ENCODE peak calls at places on chromosomes 12 and 14, in four cellular contexts. J, L, Z and I are unnamed samples.
A peak's percentile ranks its signal among the peaks of the same experiment; 100 is the strongest.

GRCh38 chr12:118063567-118064391 is 2.8 kb upstream of the WSB2 start:
- DNase-seq in L (no peak), Z (no peak), J (no peak), I (no peak)

GRCh38 chr14:65184032-65184764 is 81.9 kb upstream of the MAX start:
- DNase-seq in L (peak; percentile 44), J (peak; percentile 66), Z (no peak), I (no peak)

GRCh38 chr12:46209165-46209564 is 59.7 kb downstream of the SLC38A1 start:
- DNase-seq in Z (no peak), J (peak; percentile 36), L (no peak), I (no peak)

GRCh38 chr14:71703477-71703876 is 228.8 kb upstream of the RGS6 start:
- DNase-seq in L (no peak), Z (no peak), J (peak; percentile 83), I (no peak)

GRCh38 chr12:108008163-108008562 is 120.9 kb upstream of the WSCD2 start:
- DNase-seq in J (no peak), L (peak; percentile 2), Z (no peak), I (no peak)

GRCh38 chr12:69290545-69291277 is 51.3 kb downstream of the CPSF6 start:
- DNase-seq in L (peak; percentile 90), Z (peak; percentile 63), J (peak; percentile 69), I (peak; percentile 62)

GRCh38 chr14:57326253-57326652 is 57.5 kb downstream of the AP5M1 start:
- DNase-seq in L (peak; percentile 34), J (no peak), Z (no peak), I (no peak)

GRCh38 chr12:76810690-76811434 is 46.9 kb downstream of the ZDHHC17 start:
- DNase-seq in Z (no peak), L (no peak), J (no peak), I (no peak)

GRCh38 chr14:65241125-65241752 is 138.9 kb upstream of the MAX start:
- DNase-seq in Z (no peak), J (no peak), L (peak; percentile 58), I (no peak)

GRCh38 chr12:49777800-49778748 is 36.7 kb downstream of the TMBIM6 start:
- DNase-seq in L (peak; percentile 66), J (peak; percentile 20), Z (no peak), I (peak; percentile 72)

GRCh38 chr12:130076752-130077151 is 85.5 kb upstream of the FZD10 start:
- DNase-seq in J (no peak), Z (no peak), L (no peak), I (no peak)

GRCh38 chr12:112539221-112539620 is 120.5 kb downstream of the PTPN11 start:
- DNase-seq in Z (no peak), L (no peak), J (no peak), I (no peak)
- TF ChIP-seq CTCF in Z (no peak), L (no peak), J (no peak), I (no peak)

DNA sequence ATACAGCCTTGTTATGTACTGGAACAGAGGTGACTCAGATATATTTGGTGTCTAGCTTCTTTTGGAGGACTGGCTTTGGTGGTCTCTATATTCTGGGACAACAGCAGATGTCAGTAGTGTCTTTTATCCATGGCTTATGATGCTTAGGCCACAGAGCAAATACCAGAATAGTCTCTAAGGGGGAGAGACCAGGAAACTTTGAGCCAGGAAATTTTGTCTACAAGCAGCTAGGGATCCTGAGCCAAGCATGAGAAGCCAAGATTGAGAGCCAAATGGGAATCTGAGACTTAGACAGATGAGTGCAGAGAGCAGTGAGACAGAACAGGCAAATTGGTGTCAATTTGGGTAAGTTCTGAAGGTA is 28.4 kb upstream of the PTPRR start:
- DNase-seq in J (no peak), L (no peak), Z (no peak), I (no peak)
- TF ChIP-seq CTCF in J (no peak), L (no peak), Z (no peak), I (no peak)

GRCh38 chr12:93740721-93741120 is 63.5 kb downstream of the CRADD start:
- DNase-seq in Z (no peak), J (no peak), L (no peak), I (no peak)
- TF ChIP-seq CTCF in Z (no peak), J (no peak), L (no peak), I (no peak)

DNA sequence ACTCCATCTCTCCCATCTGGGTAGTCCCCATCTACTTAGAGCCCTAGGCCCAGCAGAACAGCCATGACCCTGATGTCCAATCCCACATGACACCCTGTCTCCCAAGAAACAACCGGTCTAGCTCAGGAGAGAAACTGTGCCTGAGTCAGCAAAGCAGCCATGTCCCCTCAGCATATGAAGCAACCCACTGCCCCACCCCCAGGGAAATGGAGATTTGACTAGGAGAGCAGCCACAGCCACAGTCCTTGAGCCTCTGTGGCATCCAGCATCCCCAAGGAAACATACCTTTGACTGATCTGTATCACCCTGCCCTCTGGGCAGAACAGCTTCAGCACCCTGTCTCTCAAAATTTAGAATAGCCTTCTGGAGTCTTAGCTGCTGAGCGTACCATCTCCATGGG is 641.9 kb upstream of the FBXO33 start:
- DNase-seq in Z (no peak), J (no peak), L (no peak), I (no peak)
- TF ChIP-seq CTCF in Z (no peak), J (no peak), L (no peak), I (no peak)

DNA sequence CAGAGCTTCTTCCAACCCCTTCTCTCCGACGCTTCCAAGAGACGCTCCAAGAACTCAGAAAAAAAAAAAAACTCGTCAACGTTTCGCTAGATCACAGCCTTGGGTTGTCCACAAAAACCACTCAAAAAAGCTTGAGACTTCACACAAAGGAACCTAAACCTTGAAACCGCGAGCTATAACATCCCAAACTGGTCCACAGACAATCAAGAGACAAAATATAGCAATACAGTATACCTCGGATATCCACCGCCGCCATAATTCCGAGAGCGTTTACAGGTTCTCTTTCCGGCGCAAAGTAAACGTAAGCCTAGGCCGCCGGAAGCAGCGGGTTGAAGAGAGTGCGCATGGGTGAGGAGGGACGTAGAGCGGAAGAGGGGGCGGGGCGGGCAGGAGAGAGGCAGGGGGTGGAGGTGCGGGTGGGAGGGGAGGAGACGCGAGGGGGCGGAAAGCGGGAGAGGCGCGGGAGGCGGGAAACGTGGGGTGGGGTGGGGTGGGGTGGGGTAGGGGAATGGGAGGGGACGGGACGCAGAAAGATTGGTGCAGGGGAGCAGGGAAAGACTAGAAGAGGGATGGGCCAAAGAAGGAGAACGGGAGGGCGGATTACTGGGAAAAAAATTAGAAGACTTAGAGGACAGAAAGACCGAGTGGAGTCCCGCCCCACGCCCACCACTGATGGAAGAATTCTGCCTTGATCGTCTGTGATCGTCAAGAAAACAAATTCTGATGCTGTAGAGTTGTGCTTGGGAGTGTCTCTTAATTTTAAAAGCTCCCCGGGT is at the start of gene MED6:
- DNase-seq in Z (peak; percentile 96), J (peak; percentile 89), L (peak; percentile 95), I (peak; percentile 97)
- TF ChIP-seq CTCF in Z (no peak), J (no peak), L (no peak), I (no peak)

GRCh38 chr14:20682127-20682434 is 2.3 kb upstream of the RNASE4 start:
- DNase-seq in Z (no peak), J (no peak), L (no peak), I (no peak)

GRCh38 chr14:20683896-20684661 is at the start of gene RNASE4:
- DNase-seq in Z (peak; percentile 90), L (peak; percentile 92), J (peak; percentile 91), I (peak; percentile 68)

GRCh38 chr14:20682435-20683124 is 1.8 kb upstream of the RNASE4 start:
- DNase-seq in L (peak; percentile 96), J (peak; percentile 95), Z (peak; percentile 94), I (peak; percentile 76)

GRCh38 chr14:20684662-20685456 is 499 bp downstream of the RNASE4 start:
- DNase-seq in L (no peak), Z (peak; percentile 62), J (peak; percentile 70), I (peak; percentile 34)

GRCh38 chr14:20683125-20683895 is 1.1 kb upstream of the RNASE4 start:
- DNase-seq in Z (peak; percentile 83), J (peak; percentile 88), L (peak; percentile 95), I (peak; percentile 39)
- TF ChIP-seq CTCF in Z (no peak), J (no peak), L (no peak), I (no peak)

DNA sequence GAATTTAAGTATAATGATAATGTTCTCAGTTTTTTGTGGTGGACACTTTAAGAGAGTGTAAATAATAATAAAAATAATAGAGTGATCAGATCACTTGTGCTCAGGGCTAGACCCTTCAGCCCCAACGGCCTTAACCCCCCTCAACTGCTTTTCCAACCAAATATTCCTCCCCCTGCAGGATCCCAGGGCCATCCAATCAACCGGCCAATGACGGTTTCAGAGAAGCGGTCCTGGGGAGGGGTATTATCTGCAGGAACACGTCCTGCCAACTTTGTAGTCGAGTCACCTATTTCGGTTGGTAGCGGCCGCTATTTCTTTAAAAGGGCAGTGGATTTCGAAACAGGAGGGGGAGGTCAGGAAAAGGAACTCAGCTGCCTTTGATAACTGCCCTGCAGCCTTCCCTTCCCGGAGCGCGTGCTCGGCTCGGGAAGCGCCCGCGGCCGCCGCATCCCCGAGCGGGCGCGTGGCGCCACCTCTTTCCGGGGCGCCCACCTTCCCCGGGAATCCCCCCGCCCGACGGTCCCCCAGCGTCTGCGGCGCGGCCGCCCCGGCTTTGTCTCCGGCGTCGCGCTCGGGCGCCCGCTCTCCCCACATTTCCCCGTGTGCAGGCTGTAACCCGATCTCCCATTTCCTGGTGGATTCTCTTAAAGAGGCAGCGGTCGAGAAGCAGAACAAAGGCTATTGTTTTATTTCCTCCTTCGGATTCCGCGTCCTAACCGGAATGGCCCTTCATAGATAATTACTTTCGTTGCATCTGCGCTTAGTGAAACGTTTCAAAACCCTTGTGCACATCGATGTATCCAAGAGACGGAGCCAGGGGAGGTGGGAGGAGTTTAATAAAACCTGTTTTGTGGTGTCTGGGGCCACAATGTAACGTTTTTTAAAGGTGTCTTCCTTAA is 711 bp upstream of the ETV6 start:
- DNase-seq in J (peak; percentile 88), Z (peak; percentile 75), L (peak; percentile 91), I (peak; percentile 80)
- TF ChIP-seq CTCF in J (no peak), Z (no peak), L (no peak), I (no peak)

DNA sequence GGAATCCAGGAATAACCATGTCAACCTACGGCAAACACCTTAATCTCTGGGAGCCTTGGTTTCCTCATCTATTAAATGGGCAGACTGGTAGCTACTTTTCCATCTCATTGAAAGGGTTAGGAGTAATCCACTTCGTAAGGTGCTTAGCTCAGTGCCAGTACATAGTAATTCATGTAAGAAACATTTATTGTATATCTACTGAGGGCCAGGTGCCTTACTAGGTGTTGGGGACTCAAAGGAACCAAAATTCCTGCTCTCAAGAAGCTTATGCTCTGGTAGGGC is 152.6 kb downstream of the ZFP36L1 start:
- DNase-seq in Z (no peak), L (no peak), J (no peak), I (no peak)
- TF ChIP-seq CTCF in Z (no peak), L (no peak), J (no peak), I (no peak)

DNA sequence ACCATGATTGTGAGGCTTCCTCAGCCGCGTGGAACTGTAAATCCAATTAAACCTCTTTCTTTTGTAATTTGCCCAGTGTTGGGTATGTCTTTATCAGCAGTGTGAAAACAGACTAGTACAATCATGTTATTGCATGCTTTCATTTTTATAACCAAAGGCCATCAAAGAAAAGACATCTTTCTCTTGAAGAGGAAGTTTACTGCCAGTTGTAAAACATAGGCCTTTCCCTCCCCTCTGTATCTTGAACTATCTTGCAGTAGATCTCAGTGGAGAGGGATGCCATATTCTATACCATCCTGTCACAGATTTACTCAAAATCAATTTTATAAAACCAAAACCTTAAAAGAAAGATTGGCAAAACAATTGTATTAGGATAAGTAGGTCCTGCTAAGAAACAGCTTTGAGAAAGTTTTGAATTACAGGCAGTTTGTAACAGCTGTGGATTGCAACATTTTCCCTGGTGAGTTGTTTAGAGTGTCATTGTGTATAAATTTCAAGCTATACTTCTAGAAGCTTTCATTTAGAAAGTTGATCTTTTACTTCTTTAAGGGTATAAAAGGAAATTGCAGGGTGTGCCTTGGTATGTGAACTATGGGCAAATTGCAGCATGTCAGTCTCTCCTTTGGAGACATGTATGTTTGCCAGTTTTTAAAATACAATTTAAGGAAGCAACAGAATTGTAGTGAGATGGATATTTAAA is 128.1 kb downstream of the ATP23 start:
- DNase-seq in Z (no peak), J (peak; percentile 25), L (no peak), I (no peak)
- TF ChIP-seq CTCF in Z (no peak), J (no peak), L (no peak), I (no peak)

GRCh38 chr14:32967421-32967820 is 28.7 kb downstream of the NPAS3 start:
- DNase-seq in J (no peak), Z (no peak), L (no peak), I (no peak)
- TF ChIP-seq CTCF in J (no peak), Z (no peak), L (no peak), I (no peak)